ENCODE peak calls at places on chromosomes 2 and 18, in six cellular contexts. Q is activated CD4-positive, alpha-beta T cell treated with anti-CD3 and anti-CD28 coated beads, Interleukin-2, amount 10 ng/mL, durations not matched to agents 7 days and 5 days; J is AG04450; E is AG09309; B is COR-L47; P is GM18507. N is an unnamed sample.

GRCh38 chr2:163319006-163319405 is 416.8 kb downstream of the FIGN start:
- DNase-seq in J (no peak), Q (no peak), B (no peak), E (no peak), P (no peak), N (no peak)

GRCh38 chr2:230829293-230829692 is 35.4 kb upstream of the ITM2C start:
- DNase-seq in P (no peak), E (no peak), Q (no peak), J (no peak), B (no peak), N (no peak)

GRCh38 chr2:38505779-38506178 is 96.9 kb downstream of the HNRNPLL start:
- DNase-seq in P (no peak), Q (no peak), J (peak), E (peak), B (no peak), N (no peak)

GRCh38 chr2:153519260-153519875 is 40.8 kb upstream of the RPRM start:
- DNase-seq in E (peak), B (peak), J (peak), Q (peak), P (no peak), N (peak)

GRCh38 chr2:193824474-193824873 is 1629.7 kb upstream of the TMEFF2 start:
- DNase-seq in P (no peak), J (no peak), E (peak), Q (no peak), B (no peak), N (no peak)

GRCh38 chr2:224023188-224023587 is 15.9 kb downstream of the SERPINE2 start:
- DNase-seq in Q (no peak), P (no peak), J (no peak), E (peak), B (no peak), N (peak)

GRCh38 chr2:8653485-8653884 is 28.4 kb upstream of the ID2 start:
- DNase-seq in J (no peak), B (no peak), Q (no peak), E (no peak), P (no peak), N (no peak)

GRCh38 chr2:108490506-108491122 is 41.6 kb downstream of the GCC2 start:
- DNase-seq in J (no peak), E (no peak), P (no peak), B (no peak), Q (no peak), N (no peak)

GRCh38 chr18:13216732-13217465 is 1.7 kb upstream of the LDLRAD4 start:
- DNase-seq in P (no peak), Q (peak), J (no peak), E (no peak), B (peak), N (no peak)

GRCh38 chr2:17416891-17417391 is 101.3 kb downstream of the RAD51AP2 start:
- DNase-seq in Q (no peak), E (peak), B (no peak), P (no peak), J (peak), N (no peak)

GRCh38 chr2:16392647-16393482 is 272.8 kb downstream of the CYRIA start:
- DNase-seq in P (no peak), J (no peak), B (no peak), E (no peak), Q (no peak), N (no peak)

GRCh38 chr18:49612515-49613033 is 50.7 kb downstream of the LIPG start:
- DNase-seq in J (no peak), E (no peak), P (peak), Q (no peak), B (no peak), N (no peak)

GRCh38 chr18:78986018-78986481 is 6.4 kb downstream of the SALL3 start:
- DNase-seq in J (no peak), E (no peak), P (no peak), B (peak), Q (no peak), N (no peak)

N was measured in AG09319.